ENCODE peak calls at places on chromosomes 5 and 9, in ten cellular contexts. One of them, this sample, is unnamed.
A peak's percentile ranks its signal among the peaks of the same experiment; 100 is the strongest.

GRCh38 chr9:125600194-125600593 is 106.8 kb downstream of the MAPKAP1 start:
- DNase-seq in fibroblast of pulmonary artery: peak; percentile 2
- DNase-seq in cardiac fibroblast: peak; percentile 7
- DNase-seq in GM12865: no peak
- DNase-seq in Peyer's patch: no peak
- DNase-seq in lower lobe of right lung: no peak
- DNase-seq in IMR-90: no peak
- DNase-seq in fibroblast of the aortic adventitia: peak; percentile 15
- DNase-seq in brain microvascular endothelial cell: no peak
- DNase-seq in dorsolateral prefrontal cortex: no peak
- DNase-seq in this sample: no peak

GRCh38 chr5:180353963-180354574 is 933 bp upstream of the GFPT2 start:
- DNase-seq in fibroblast of pulmonary artery: no peak
- DNase-seq in cardiac fibroblast: no peak
- DNase-seq in GM12865: no peak
- DNase-seq in Peyer's patch: no peak
- DNase-seq in lower lobe of right lung: no peak
- DNase-seq in IMR-90: no peak
- DNase-seq in fibroblast of the aortic adventitia: no peak
- DNase-seq in brain microvascular endothelial cell: no peak
- DNase-seq in dorsolateral prefrontal cortex: no peak
- DNase-seq in this sample: no peak

GRCh38 chr9:82797539-82797938 is 265.4 kb downstream of the RASEF start:
- DNase-seq in fibroblast of pulmonary artery: no peak
- DNase-seq in cardiac fibroblast: no peak
- DNase-seq in GM12865: no peak
- DNase-seq in Peyer's patch: no peak
- DNase-seq in lower lobe of right lung: no peak
- DNase-seq in IMR-90: no peak
- DNase-seq in fibroblast of the aortic adventitia: no peak
- DNase-seq in brain microvascular endothelial cell: no peak
- DNase-seq in dorsolateral prefrontal cortex: no peak
- DNase-seq in this sample: no peak

GRCh38 chr5:168851902-168852321 is 272.7 kb upstream of the PANK3 start:
- DNase-seq in fibroblast of pulmonary artery: peak; percentile 68
- DNase-seq in cardiac fibroblast: peak; percentile 75
- DNase-seq in GM12865: peak; percentile 33
- DNase-seq in Peyer's patch: no peak
- DNase-seq in lower lobe of right lung: no peak
- DNase-seq in IMR-90: no peak
- DNase-seq in fibroblast of the aortic adventitia: peak; percentile 67
- DNase-seq in brain microvascular endothelial cell: peak; percentile 94
- DNase-seq in dorsolateral prefrontal cortex: no peak
- DNase-seq in this sample: peak; percentile 83

GRCh38 chr9:126301985-126302603 is 24.5 kb upstream of the MVB12B start:
- DNase-seq in fibroblast of pulmonary artery: peak; percentile 66
- DNase-seq in cardiac fibroblast: peak; percentile 72
- DNase-seq in GM12865: peak; percentile 49
- DNase-seq in Peyer's patch: peak; percentile 40
- DNase-seq in lower lobe of right lung: no peak
- DNase-seq in IMR-90: peak; percentile 62
- DNase-seq in fibroblast of the aortic adventitia: peak; percentile 67
- DNase-seq in brain microvascular endothelial cell: peak; percentile 69
- DNase-seq in dorsolateral prefrontal cortex: peak; percentile 91
- DNase-seq in this sample: no peak

GRCh38 chr9:128340691-128341434 is 536 bp downstream of the SLC27A4 start:
- DNase-seq in fibroblast of pulmonary artery: no peak
- DNase-seq in cardiac fibroblast: no peak
- DNase-seq in GM12865: no peak
- DNase-seq in Peyer's patch: peak; percentile 21
- DNase-seq in lower lobe of right lung: no peak
- DNase-seq in IMR-90: no peak
- DNase-seq in fibroblast of the aortic adventitia: no peak
- DNase-seq in brain microvascular endothelial cell: no peak
- DNase-seq in dorsolateral prefrontal cortex: no peak
- DNase-seq in this sample: no peak

GRCh38 chr5:134225780-134226440 is at the start of gene PPP2CA:
- DNase-seq in fibroblast of pulmonary artery: peak; percentile 99
- DNase-seq in cardiac fibroblast: peak; percentile 99
- DNase-seq in GM12865: peak; percentile 99
- DNase-seq in Peyer's patch: peak; percentile 96
- DNase-seq in lower lobe of right lung: peak; percentile 99
- DNase-seq in IMR-90: peak; percentile 98
- DNase-seq in fibroblast of the aortic adventitia: peak; percentile 99
- DNase-seq in brain microvascular endothelial cell: peak; percentile 98
- DNase-seq in dorsolateral prefrontal cortex: peak; percentile 98
- DNase-seq in this sample: peak; percentile 92

GRCh38 chr5:175659546-175660248 is 1.8 kb downstream of the HRH2 start:
- DNase-seq in fibroblast of pulmonary artery: no peak
- DNase-seq in cardiac fibroblast: no peak
- DNase-seq in GM12865: no peak
- DNase-seq in Peyer's patch: no peak
- DNase-seq in lower lobe of right lung: no peak
- DNase-seq in IMR-90: no peak
- DNase-seq in fibroblast of the aortic adventitia: no peak
- DNase-seq in brain microvascular endothelial cell: no peak
- DNase-seq in dorsolateral prefrontal cortex: no peak
- DNase-seq in this sample: no peak

GRCh38 chr9:91937031-91937430 is 13.0 kb downstream of the ROR2 start:
- DNase-seq in fibroblast of pulmonary artery: no peak
- DNase-seq in cardiac fibroblast: no peak
- DNase-seq in GM12865: no peak
- DNase-seq in Peyer's patch: no peak
- DNase-seq in lower lobe of right lung: no peak
- DNase-seq in IMR-90: no peak
- DNase-seq in fibroblast of the aortic adventitia: no peak
- DNase-seq in brain microvascular endothelial cell: no peak
- DNase-seq in dorsolateral prefrontal cortex: no peak
- DNase-seq in this sample: no peak

GRCh38 chr9:101716629-101717028 is 21.8 kb downstream of the GRIN3A start:
- DNase-seq in fibroblast of pulmonary artery: no peak
- DNase-seq in cardiac fibroblast: peak; percentile 39
- DNase-seq in GM12865: no peak
- DNase-seq in Peyer's patch: no peak
- DNase-seq in lower lobe of right lung: no peak
- DNase-seq in IMR-90: no peak
- DNase-seq in fibroblast of the aortic adventitia: no peak
- DNase-seq in brain microvascular endothelial cell: no peak
- DNase-seq in dorsolateral prefrontal cortex: no peak
- DNase-seq in this sample: no peak

GRCh38 chr9:1238407-1238806 is 188.2 kb downstream of the DMRT2 start:
- DNase-seq in fibroblast of pulmonary artery: no peak
- DNase-seq in cardiac fibroblast: no peak
- DNase-seq in GM12865: no peak
- DNase-seq in Peyer's patch: no peak
- DNase-seq in lower lobe of right lung: no peak
- DNase-seq in IMR-90: no peak
- DNase-seq in fibroblast of the aortic adventitia: no peak
- DNase-seq in brain microvascular endothelial cell: no peak
- DNase-seq in dorsolateral prefrontal cortex: no peak
- DNase-seq in this sample: no peak

GRCh38 chr9:88011005-88011766 is 36.9 kb upstream of the CDK20 start:
- DNase-seq in fibroblast of pulmonary artery: peak; percentile 18
- DNase-seq in cardiac fibroblast: peak; percentile 11
- DNase-seq in GM12865: no peak
- DNase-seq in Peyer's patch: no peak
- DNase-seq in lower lobe of right lung: no peak
- DNase-seq in IMR-90: peak; percentile 15
- DNase-seq in fibroblast of the aortic adventitia: peak; percentile 48
- DNase-seq in brain microvascular endothelial cell: no peak
- DNase-seq in dorsolateral prefrontal cortex: no peak
- DNase-seq in this sample: no peak

GRCh38 chr9:100082786-100083185 is 16.0 kb downstream of the ERP44 start:
- DNase-seq in fibroblast of pulmonary artery: peak; percentile 28
- DNase-seq in cardiac fibroblast: peak; percentile 63
- DNase-seq in GM12865: no peak
- DNase-seq in Peyer's patch: no peak
- DNase-seq in lower lobe of right lung: no peak
- DNase-seq in IMR-90: peak; percentile 70
- DNase-seq in fibroblast of the aortic adventitia: peak; percentile 58
- DNase-seq in brain microvascular endothelial cell: no peak
- DNase-seq in dorsolateral prefrontal cortex: no peak
- DNase-seq in this sample: no peak

GRCh38 chr5:79947486-79948023 is 43.5 kb downstream of the MTX3 start:
- DNase-seq in fibroblast of pulmonary artery: no peak
- DNase-seq in cardiac fibroblast: no peak
- DNase-seq in GM12865: no peak
- DNase-seq in Peyer's patch: no peak
- DNase-seq in lower lobe of right lung: no peak
- DNase-seq in IMR-90: no peak
- DNase-seq in fibroblast of the aortic adventitia: no peak
- DNase-seq in brain microvascular endothelial cell: no peak
- DNase-seq in dorsolateral prefrontal cortex: no peak
- DNase-seq in this sample: no peak

GRCh38 chr5:123083298-123083697 is 5.7 kb upstream of the PRDM6 start:
- DNase-seq in fibroblast of pulmonary artery: no peak
- DNase-seq in cardiac fibroblast: no peak
- DNase-seq in GM12865: no peak
- DNase-seq in Peyer's patch: no peak
- DNase-seq in lower lobe of right lung: no peak
- DNase-seq in IMR-90: peak; percentile 18
- DNase-seq in fibroblast of the aortic adventitia: peak; percentile 31
- DNase-seq in brain microvascular endothelial cell: no peak
- DNase-seq in dorsolateral prefrontal cortex: no peak
- DNase-seq in this sample: no peak
- H3K4me3 ChIP-seq in fibroblast of pulmonary artery: no peak overlapping the region
- H3K4me3 ChIP-seq in cardiac fibroblast: no peak overlapping the region
- H3K4me3 ChIP-seq in GM12865: no peak overlapping the region
- H3K4me3 ChIP-seq in Peyer's patch: no peak overlapping the region
- H3K4me3 ChIP-seq in lower lobe of right lung: no peak overlapping the region
- H3K4me3 ChIP-seq in IMR-90: no peak overlapping the region
- H3K4me3 ChIP-seq in fibroblast of the aortic adventitia: no peak overlapping the region
- H3K4me3 ChIP-seq in brain microvascular endothelial cell: no peak overlapping the region
- H3K4me3 ChIP-seq in dorsolateral prefrontal cortex: no peak overlapping the region
- H3K4me3 ChIP-seq in this sample: no peak overlapping the region

DNA sequence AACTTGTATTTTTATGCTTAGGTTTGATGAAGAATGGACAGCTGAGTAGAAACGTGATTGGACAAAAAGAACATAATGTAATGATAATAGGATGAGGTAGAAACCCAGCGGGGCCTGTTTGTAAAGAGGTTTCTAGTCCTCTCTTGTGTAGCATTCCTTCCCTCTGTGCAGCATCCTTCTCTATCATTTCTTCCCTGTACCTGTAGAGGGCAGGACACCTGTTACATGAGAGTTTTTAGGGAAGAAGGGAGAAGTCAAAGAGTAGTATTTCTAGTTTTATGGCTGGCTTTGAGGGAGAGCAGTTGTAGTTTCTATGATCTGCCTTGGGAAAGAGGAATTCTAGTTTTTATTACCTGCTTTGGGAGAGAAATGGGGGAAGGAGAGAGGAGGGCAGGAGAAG is 162.1 kb upstream of the FST start:
- DNase-seq in fibroblast of pulmonary artery: no peak
- DNase-seq in cardiac fibroblast: no peak
- DNase-seq in GM12865: no peak
- DNase-seq in Peyer's patch: no peak
- DNase-seq in lower lobe of right lung: no peak
- DNase-seq in IMR-90: no peak
- DNase-seq in fibroblast of the aortic adventitia: no peak
- DNase-seq in brain microvascular endothelial cell: no peak
- DNase-seq in dorsolateral prefrontal cortex: no peak
- DNase-seq in this sample: no peak
- TF ChIP-seq CTCF in fibroblast of pulmonary artery: no peak
- TF ChIP-seq CTCF in cardiac fibroblast: peak; percentile 8
- TF ChIP-seq CTCF in GM12865: no peak
- TF ChIP-seq CTCF in Peyer's patch: no peak
- TF ChIP-seq CTCF in lower lobe of right lung: no peak
- TF ChIP-seq CTCF in IMR-90: no peak
- TF ChIP-seq CTCF in fibroblast of the aortic adventitia: no peak
- TF ChIP-seq CTCF in brain microvascular endothelial cell: no peak
- TF ChIP-seq CTCF in dorsolateral prefrontal cortex: no peak
- TF ChIP-seq CTCF in this sample: peak; percentile 31

GRCh38 chr9:36456480-36457115 is 56.5 kb upstream of the RNF38 start:
- DNase-seq in fibroblast of pulmonary artery: peak; percentile 36
- DNase-seq in cardiac fibroblast: no peak
- DNase-seq in GM12865: no peak
- DNase-seq in Peyer's patch: no peak
- DNase-seq in lower lobe of right lung: no peak
- DNase-seq in IMR-90: peak; percentile 31
- DNase-seq in fibroblast of the aortic adventitia: peak; percentile 19
- DNase-seq in brain microvascular endothelial cell: peak; percentile 13
- DNase-seq in dorsolateral prefrontal cortex: no peak
- DNase-seq in this sample: no peak

GRCh38 chr9:36448017-36448416 is 47.9 kb upstream of the RNF38 start:
- DNase-seq in fibroblast of pulmonary artery: no peak
- DNase-seq in cardiac fibroblast: no peak
- DNase-seq in GM12865: no peak
- DNase-seq in Peyer's patch: no peak
- DNase-seq in lower lobe of right lung: no peak
- DNase-seq in IMR-90: no peak
- DNase-seq in fibroblast of the aortic adventitia: no peak
- DNase-seq in brain microvascular endothelial cell: no peak
- DNase-seq in dorsolateral prefrontal cortex: no peak
- DNase-seq in this sample: no peak

GRCh38 chr9:36450110-36450732 is 50.2 kb upstream of the RNF38 start:
- DNase-seq in fibroblast of pulmonary artery: peak; percentile 68
- DNase-seq in cardiac fibroblast: peak; percentile 71
- DNase-seq in GM12865: peak; percentile 44
- DNase-seq in Peyer's patch: no peak
- DNase-seq in lower lobe of right lung: no peak
- DNase-seq in IMR-90: peak; percentile 57
- DNase-seq in fibroblast of the aortic adventitia: peak; percentile 70
- DNase-seq in brain microvascular endothelial cell: peak; percentile 12
- DNase-seq in dorsolateral prefrontal cortex: no peak
- DNase-seq in this sample: peak; percentile 9

GRCh38 chr9:36457836-36458429 is 57.9 kb upstream of the RNF38 start:
- DNase-seq in fibroblast of pulmonary artery: no peak
- DNase-seq in cardiac fibroblast: no peak
- DNase-seq in GM12865: no peak
- DNase-seq in Peyer's patch: no peak
- DNase-seq in lower lobe of right lung: no peak
- DNase-seq in IMR-90: no peak
- DNase-seq in fibroblast of the aortic adventitia: no peak
- DNase-seq in brain microvascular endothelial cell: no peak
- DNase-seq in dorsolateral prefrontal cortex: no peak
- DNase-seq in this sample: no peak

GRCh38 chr9:36451949-36452348 is 51.9 kb upstream of the RNF38 start:
- DNase-seq in fibroblast of pulmonary artery: no peak
- DNase-seq in cardiac fibroblast: no peak
- DNase-seq in GM12865: no peak
- DNase-seq in Peyer's patch: no peak
- DNase-seq in lower lobe of right lung: peak; percentile 54
- DNase-seq in IMR-90: no peak
- DNase-seq in fibroblast of the aortic adventitia: no peak
- DNase-seq in brain microvascular endothelial cell: no peak
- DNase-seq in dorsolateral prefrontal cortex: no peak
- DNase-seq in this sample: no peak
- H3K4me3 ChIP-seq in fibroblast of pulmonary artery: no peak overlapping the region
- H3K4me3 ChIP-seq in cardiac fibroblast: no peak overlapping the region
- H3K4me3 ChIP-seq in GM12865: no peak overlapping the region
- H3K4me3 ChIP-seq in Peyer's patch: no peak overlapping the region
- H3K4me3 ChIP-seq in lower lobe of right lung: no peak overlapping the region
- H3K4me3 ChIP-seq in IMR-90: no peak overlapping the region
- H3K4me3 ChIP-seq in fibroblast of the aortic adventitia: no peak overlapping the region
- H3K4me3 ChIP-seq in brain microvascular endothelial cell: no peak overlapping the region
- H3K4me3 ChIP-seq in dorsolateral prefrontal cortex: no peak overlapping the region
- H3K4me3 ChIP-seq in this sample: no peak overlapping the region

DNA sequence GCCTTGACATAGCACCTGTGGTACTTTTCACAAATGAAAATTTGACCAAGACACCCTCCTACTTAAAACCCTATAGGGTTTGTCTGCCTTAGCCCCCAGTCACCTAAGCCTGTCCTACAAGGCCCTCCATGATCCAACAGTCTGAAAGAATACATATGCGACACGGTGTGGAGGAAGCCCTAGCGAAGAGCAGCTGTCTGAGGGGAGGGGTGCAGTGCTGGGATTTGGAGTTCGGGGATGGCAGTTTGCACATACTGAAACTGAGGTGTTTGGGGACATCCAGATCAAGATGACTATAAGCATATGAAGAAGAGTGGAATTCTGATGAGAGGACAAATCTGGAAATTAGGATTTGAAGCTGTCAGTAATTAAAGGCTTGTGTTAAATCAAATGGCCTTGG is 7.2 kb upstream of the MYORG start:
- DNase-seq in fibroblast of pulmonary artery: no peak
- DNase-seq in cardiac fibroblast: no peak
- DNase-seq in GM12865: no peak
- DNase-seq in Peyer's patch: no peak
- DNase-seq in lower lobe of right lung: no peak
- DNase-seq in IMR-90: no peak
- DNase-seq in fibroblast of the aortic adventitia: no peak
- DNase-seq in brain microvascular endothelial cell: no peak
- DNase-seq in dorsolateral prefrontal cortex: no peak
- DNase-seq in this sample: no peak
- TF ChIP-seq CTCF in fibroblast of pulmonary artery: no peak
- TF ChIP-seq CTCF in cardiac fibroblast: no peak
- TF ChIP-seq CTCF in GM12865: no peak
- TF ChIP-seq CTCF in Peyer's patch: no peak
- TF ChIP-seq CTCF in lower lobe of right lung: no peak
- TF ChIP-seq CTCF in IMR-90: no peak
- TF ChIP-seq CTCF in fibroblast of the aortic adventitia: no peak
- TF ChIP-seq CTCF in brain microvascular endothelial cell: no peak
- TF ChIP-seq CTCF in dorsolateral prefrontal cortex: no peak
- TF ChIP-seq CTCF in this sample: no peak